ENCODE peak calls at places on chromosomes 16 and 17, in four cellular contexts. U is CD8-positive, alpha-beta memory T cell; E is CD4-positive, alpha-beta T cell; Z is neural progenitor cell. A is an unnamed sample.

GRCh38 chr17:67995568-67996191 is 589 bp downstream of the C17orf58 start:
- DNase-seq in U (peak; percentile 10), E (no peak), Z (peak; percentile 65), A (peak; percentile 83)

GRCh38 chr17:63855185-63855584 is 12.7 kb upstream of the SMARCD2 start:
- DNase-seq in Z (no peak), U (no peak), E (no peak), A (peak; percentile 30)

GRCh38 chr17:5711344-5711743 is 127.0 kb upstream of the NLRP1 start:
- DNase-seq in E (no peak), U (no peak), Z (peak; percentile 82), A (no peak)

GRCh38 chr17:38685485-38685884 is 10.7 kb upstream of the EPOP start:
- DNase-seq in Z (no peak), E (no peak), U (no peak), A (peak; percentile 77)

GRCh38 chr16:76900285-76901263 is 290.4 kb upstream of the MON1B start:
- DNase-seq in Z (no peak), E (no peak), U (no peak), A (no peak)

GRCh38 chr17:2101448-2102257 is 46.8 kb downstream of the HIC1 start:
- DNase-seq in U (no peak), Z (no peak), E (peak; percentile 52), A (no peak)

GRCh38 chr16:80480664-80481063 is 60.1 kb upstream of the DYNLRB2 start:
- DNase-seq in U (no peak), E (no peak), Z (no peak), A (no peak)

GRCh38 chr17:74427048-74427762 is 4.7 kb upstream of the GPRC5C start:
- DNase-seq in Z (peak; percentile 51), U (no peak), E (no peak), A (no peak)

GRCh38 chr17:343211-343610 is 9.4 kb downstream of the RPH3AL start:
- DNase-seq in U (no peak), Z (no peak), E (no peak), A (peak; percentile 34)

GRCh38 chr17:58570758-58571157 is 56.3 kb upstream of the MTMR4 start:
- DNase-seq in E (no peak), Z (peak; percentile 23), U (no peak), A (no peak)

GRCh38 chr17:58569216-58569615 is 54.8 kb upstream of the MTMR4 start:
- DNase-seq in E (no peak), U (no peak), Z (no peak), A (no peak)

GRCh38 chr17:58568050-58568830 is 53.8 kb upstream of the MTMR4 start:
- DNase-seq in E (no peak), U (no peak), Z (no peak), A (no peak)

GRCh38 chr17:58564971-58565370 is 50.5 kb upstream of the MTMR4 start:
- DNase-seq in E (no peak), U (no peak), Z (no peak), A (no peak)

GRCh38 chr17:58565389-58566311 is 51.2 kb upstream of the MTMR4 start:
- DNase-seq in E (no peak), U (no peak), Z (no peak), A (no peak)
- H3K27ac ChIP-seq in E (no peak overlapping the region), U (no peak overlapping the region), Z (no peak overlapping the region), A (no peak overlapping the region)

DNA sequence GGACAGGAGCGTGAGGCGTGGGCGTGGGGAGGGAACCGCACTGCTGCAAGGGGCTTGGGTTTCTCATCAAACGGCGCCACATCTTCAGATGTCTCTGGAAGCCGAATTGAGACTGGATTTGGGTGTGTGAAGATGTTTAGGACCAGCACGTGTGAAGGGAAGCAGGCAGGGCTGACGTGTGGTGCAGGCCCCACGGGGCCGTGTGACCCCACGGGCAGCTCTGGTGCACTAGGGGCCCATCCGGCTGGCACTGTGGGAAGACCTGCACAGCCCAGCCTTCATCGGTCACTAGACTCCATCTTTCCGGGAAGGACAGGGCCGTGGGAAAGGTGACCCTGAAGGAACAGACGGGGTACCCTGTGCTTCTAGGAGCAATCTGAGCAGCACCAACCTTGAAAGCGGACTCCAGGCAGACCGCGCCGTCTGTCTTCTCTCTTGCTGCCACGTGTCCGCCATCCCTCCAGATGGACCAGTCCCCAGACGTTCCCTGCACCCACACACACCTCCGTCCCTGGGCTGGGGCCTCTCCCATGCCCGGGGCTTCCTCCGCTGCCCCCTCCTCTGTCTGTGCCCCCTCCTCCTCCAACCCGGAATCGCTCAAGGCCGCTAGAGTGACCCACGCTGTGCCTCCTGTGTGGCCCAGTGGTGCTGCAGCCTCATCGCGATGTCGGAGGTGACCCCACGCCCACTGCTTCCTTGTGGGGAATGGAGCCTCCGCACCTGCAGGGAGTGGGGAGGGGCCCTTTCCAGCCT is 23.4 kb upstream of the CBFA2T3 start:
- DNase-seq in E (no peak), U (no peak), Z (no peak), A (no peak)
- H3K9me3 ChIP-seq in E (peaks cover 12% of the 10 kb centered on the region), U (peaks cover 5% of the 10 kb centered on the region), Z (peaks cover 11% of the 10 kb centered on the region), A (no peaks in the 10 kb centered on the region)

DNA sequence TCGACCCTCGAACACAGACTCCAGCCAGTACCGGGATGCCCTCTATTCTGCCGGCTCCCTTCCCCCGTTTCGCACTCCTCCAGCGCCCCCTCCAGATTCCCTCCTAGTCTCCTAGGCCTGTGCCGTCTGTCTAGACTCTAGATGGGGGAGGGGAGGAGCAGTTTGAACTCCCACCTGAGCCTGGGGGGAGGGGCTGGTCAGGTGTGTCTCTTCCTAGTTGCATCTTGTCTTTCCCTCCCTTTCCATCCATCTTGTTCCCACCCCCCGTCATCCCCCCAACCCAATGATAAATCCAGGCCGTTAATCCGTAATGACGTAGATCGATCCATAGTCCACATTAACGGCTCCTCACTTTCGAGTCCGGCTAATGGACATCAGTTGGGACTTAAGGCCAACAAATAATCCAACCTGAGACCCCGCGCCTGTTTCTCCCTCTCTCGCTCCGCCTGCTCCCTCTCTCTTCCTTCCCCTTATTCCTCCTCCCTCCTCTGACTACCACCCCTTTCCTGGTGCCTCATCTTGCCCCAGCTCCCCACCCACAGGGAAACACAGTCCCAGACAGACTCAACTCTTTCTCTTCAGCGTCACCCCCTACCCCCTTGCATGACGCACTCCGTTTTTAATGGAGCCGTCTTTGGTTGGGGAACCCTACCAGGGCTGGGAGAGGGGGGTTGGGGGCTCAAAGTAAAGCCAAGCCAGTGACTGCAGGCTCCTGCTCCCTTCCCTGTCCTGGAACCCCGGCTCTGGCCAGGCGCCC is 3.3 kb upstream of the HOXB5 start:
- DNase-seq in U (no peak), Z (no peak), E (no peak), A (peak; percentile 48)
- H3K27ac ChIP-seq in U (no peak overlapping the region), Z (no peak overlapping the region), E (no peak overlapping the region), A (no peak overlapping the region)

DNA sequence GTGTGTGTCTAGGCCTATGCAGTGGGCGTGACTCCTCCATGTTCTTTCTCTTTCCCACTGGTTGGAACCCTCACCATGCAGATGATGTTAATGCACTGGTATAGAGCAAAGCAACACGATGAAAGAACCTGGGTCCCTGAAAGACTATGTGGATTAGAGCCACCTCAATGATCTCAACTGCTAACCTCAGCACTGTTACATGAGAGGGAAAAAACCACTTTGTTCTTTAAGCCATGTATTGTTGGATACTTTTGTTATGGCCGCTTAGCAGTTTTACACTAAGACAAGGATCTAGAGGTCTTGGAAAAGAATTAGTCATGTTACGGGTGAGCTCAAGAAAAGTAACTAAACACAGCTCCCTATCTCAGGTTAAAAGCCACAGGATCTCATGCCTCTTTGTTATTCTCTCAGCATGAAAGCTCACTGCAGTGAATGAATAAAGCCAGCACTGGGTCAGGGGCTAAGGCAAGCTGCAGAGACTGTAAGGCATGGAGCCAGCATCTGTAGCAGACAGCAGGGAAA is 56.6 kb upstream of the RBBP6 start:
- DNase-seq in E (no peak), U (no peak), Z (peak; percentile 86), A (no peak)
- H3K9me3 ChIP-seq in E (no peaks in the 10 kb centered on the region), U (no peaks in the 10 kb centered on the region), Z (no peaks in the 10 kb centered on the region), A (no peaks in the 10 kb centered on the region)

DNA sequence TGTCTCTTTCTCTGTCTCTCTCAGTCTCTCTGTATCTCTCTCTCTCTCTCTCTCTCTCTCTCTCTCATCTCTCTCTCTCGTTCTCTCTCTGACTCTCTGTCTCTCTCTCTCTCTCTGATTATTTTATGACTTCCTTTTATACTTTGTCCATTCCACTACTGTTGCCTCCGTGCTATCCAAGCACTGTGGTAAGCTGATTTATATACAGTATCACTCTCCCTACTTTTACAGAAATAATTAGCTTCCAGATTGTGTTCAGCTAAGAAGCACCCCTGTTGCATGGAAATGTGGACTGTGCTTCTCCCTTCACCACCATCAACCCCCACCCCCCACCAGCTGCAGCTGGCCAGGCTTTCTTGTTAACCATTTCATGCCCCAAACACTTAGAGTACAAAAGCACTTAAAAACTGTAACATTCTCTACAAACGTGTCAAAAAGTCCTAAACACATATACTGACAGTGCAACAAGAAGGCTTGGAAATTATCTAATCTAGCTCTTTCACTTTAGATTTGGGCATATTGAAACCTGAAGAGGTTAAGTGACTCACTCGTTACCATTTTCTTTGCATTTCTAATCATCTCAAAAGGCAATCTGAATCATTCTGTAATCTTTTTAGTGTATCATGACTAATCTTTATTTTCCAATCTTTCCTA is 11.6 kb upstream of the TMEM100 start:
- DNase-seq in U (no peak), E (no peak), Z (peak; percentile 49), A (no peak)
- H3K27ac ChIP-seq in U (no peak overlapping the region), E (no peak overlapping the region), Z (no peak overlapping the region), A (no peak overlapping the region)

DNA sequence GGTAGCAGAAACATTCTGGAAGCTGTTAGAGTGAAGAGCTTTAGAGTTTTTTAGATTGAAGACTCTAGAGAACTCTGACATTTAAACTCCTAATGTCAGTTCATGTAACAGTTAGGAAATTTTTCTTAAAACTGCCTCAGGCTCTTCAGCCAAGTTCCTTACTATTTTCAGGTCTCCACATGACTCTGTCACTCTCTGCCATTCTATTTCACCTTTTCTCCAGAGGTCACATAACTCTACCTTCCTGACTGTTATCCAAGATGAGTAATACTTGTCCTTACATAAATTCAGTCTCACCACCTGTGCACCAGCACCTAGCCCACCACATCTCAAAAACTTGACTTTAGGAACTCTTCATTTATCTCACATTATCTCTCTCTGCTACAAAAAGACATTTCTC is 347.1 kb upstream of the CA10 start:
- DNase-seq in E (no peak), Z (no peak), U (no peak), A (no peak)
- H3K9me3 ChIP-seq in E (no peaks in the 10 kb centered on the region), Z (no peaks in the 10 kb centered on the region), U (no peaks in the 10 kb centered on the region), A (no peaks in the 10 kb centered on the region)

GRCh38 chr16:11835309-11835708 is 16.0 kb downstream of the RSL1D1 start:
- DNase-seq in U (no peak), E (no peak), Z (no peak), A (peak; percentile 21)
- H3K27ac ChIP-seq in U (no peak overlapping the region), E (no peak overlapping the region), Z (no peak overlapping the region), A (no peak overlapping the region)

DNA sequence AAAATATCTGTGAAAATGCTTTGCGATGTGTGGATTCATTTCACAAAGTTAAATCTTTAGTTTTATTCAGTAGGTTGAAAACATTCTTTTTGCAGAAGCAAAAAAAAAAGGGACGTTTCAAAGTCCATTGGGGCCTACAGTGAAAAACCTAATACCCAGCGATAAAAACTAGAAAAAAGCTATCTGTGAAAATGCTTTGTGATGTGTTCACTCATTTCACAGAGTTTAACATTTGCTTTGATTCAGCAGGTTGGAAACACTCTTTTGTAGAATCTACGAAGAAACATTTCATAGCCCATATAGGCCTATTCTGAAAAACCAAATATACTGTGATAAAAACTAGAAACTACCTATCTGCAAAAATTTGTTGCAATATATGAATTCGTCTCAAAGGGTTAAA is 113.6 kb upstream of the WSB1 start:
- DNase-seq in Z (no peak), E (no peak), U (no peak), A (no peak)
- H3K9me3 ChIP-seq in Z (peaks cover 55% of the 10 kb centered on the region), E (peaks cover 22% of the 10 kb centered on the region), U (peaks cover 6% of the 10 kb centered on the region), A (peaks cover 25% of the 10 kb centered on the region)

DNA sequence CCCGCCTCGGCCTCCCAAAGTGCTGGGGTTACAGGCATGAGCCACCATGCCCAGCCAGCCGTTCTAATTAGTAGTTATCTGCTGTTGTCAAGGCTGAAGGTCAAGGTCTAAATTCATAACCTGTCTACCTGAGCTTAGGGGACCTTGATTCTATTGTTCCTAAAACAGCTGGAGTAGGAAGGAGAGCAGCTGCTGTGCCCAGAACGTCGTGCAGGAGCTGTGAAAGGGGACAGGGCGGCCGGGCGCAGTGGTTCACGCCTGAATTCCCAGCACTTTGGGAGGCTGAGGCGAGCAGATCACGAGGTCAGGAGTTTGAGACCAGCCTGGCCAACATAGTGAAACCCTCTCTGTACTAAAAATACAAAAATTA is 21.0 kb downstream of the TMEM94 start:
- DNase-seq in E (no peak), Z (no peak), U (no peak), A (no peak)
- H3K27ac ChIP-seq in E (no peak overlapping the region), Z (no peak overlapping the region), U (no peak overlapping the region), A (peak overlapping the region; percentile 64)